ENCODE peak calls at places on chromosome 5, in four cellular contexts. Q, M, W and E are unnamed samples.

GRCh38 chr5:29077451-29077850 is 2039.1 kb upstream of the CDH9 start:
- DNase-seq in Q (no peak), M (peak), W (no peak), E (no peak)

GRCh38 chr5:83404182-83404712 is 67.3 kb upstream of the VCAN start:
- DNase-seq in M (peak), W (peak), Q (no peak), E (no peak)

GRCh38 chr5:169302046-169302445 is 1.1 kb upstream of the SLIT3 start:
- DNase-seq in Q (no peak), W (no peak), M (no peak), E (no peak)

GRCh38 chr5:18799482-18800128 is 1165.3 kb downstream of the TAF11L14 start:
- DNase-seq in W (no peak), Q (no peak), M (peak), E (no peak)

GRCh38 chr5:33167541-33167940 is 273.2 kb upstream of the TARS1 start:
- DNase-seq in M (no peak), Q (no peak), W (no peak), E (no peak)

GRCh38 chr5:178340187-178340586 is 107.6 kb upstream of the PHYKPL start:
- DNase-seq in Q (no peak), W (no peak), M (no peak), E (no peak)

GRCh38 chr5:173884402-173885053 is 3.6 kb upstream of the CPEB4 start:
- DNase-seq in Q (no peak), W (no peak), M (no peak), E (no peak)

GRCh38 chr5:72106922-72107873 is at the start of gene MAP1B:
- DNase-seq in Q (peak), M (peak), W (peak), E (peak)

GRCh38 chr5:118007262-118007661 is 981.1 kb downstream of the DTWD2 start:
- DNase-seq in Q (peak), M (peak), W (no peak), E (no peak)

GRCh38 chr5:140004174-140004573 is 38.9 kb downstream of the NRG2 start:
- DNase-seq in W (no peak), Q (no peak), M (no peak), E (no peak)

GRCh38 chr5:110899566-110900412 is 161.0 kb downstream of the SLC25A46 start:
- DNase-seq in Q (peak), W (no peak), M (peak), E (no peak)

GRCh38 chr5:15383469-15383868 is 116.5 kb upstream of the FBXL7 start:
- DNase-seq in Q (peak), W (no peak), M (peak), E (no peak)

GRCh38 chr5:133938039-133938821 is 30.2 kb downstream of the C5orf15 start:
- DNase-seq in Q (no peak), W (no peak), M (peak), E (no peak)

GRCh38 chr5:77356740-77357139 is 135.4 kb downstream of the WDR41 start:
- DNase-seq in Q (peak), W (no peak), M (peak), E (no peak)

GRCh38 chr5:74736759-74737158 is 30.2 kb downstream of the GFM2 start:
- DNase-seq in M (no peak), Q (no peak), W (no peak), E (no peak)

GRCh38 chr5:392431-392988 is 50.5 kb upstream of the EXOC3 start:
- DNase-seq in W (no peak), Q (peak), M (peak), E (peak)

GRCh38 chr5:179494774-179495173 is 55.6 kb upstream of the RUFY1 start:
- DNase-seq in W (no peak), Q (no peak), M (no peak), E (no peak)

GRCh38 chr5:149583394-149583793 is 2.1 kb downstream of the ARHGEF37 start:
- DNase-seq in M (no peak), W (no peak), Q (no peak), E (no peak)

GRCh38 chr5:79436224-79436623 is 77.7 kb downstream of the HOMER1 start:
- DNase-seq in Q (peak), M (peak), W (no peak), E (no peak)

GRCh38 chr5:171315386-171315891 is 6.4 kb downstream of the TLX3 start:
- DNase-seq in W (no peak), M (no peak), Q (no peak), E (peak)
- H2BK15ac ChIP-seq in W (no peak), M (no peak), Q (no peak), E (no peak)

GRCh38 chr5:160922311-160922710 is 70.3 kb upstream of the ATP10B start:
- DNase-seq in W (no peak), M (no peak), Q (no peak), E (no peak)

GRCh38 chr5:160919610-160920009 is 67.6 kb upstream of the ATP10B start:
- DNase-seq in W (no peak), Q (no peak), M (no peak), E (no peak)

GRCh38 chr5:160923927-160924705 is 72.1 kb upstream of the ATP10B start:
- DNase-seq in Q (no peak), W (no peak), M (peak), E (peak)

GRCh38 chr5:160923431-160923830 is 71.4 kb upstream of the ATP10B start:
- DNase-seq in W (no peak), M (no peak), Q (no peak), E (no peak)

GRCh38 chr5:160921714-160922285 is 69.8 kb upstream of the ATP10B start:
- DNase-seq in Q (no peak), M (no peak), W (no peak), E (no peak)
- H2BK15ac ChIP-seq in Q (no peak), M (no peak), W (no peak), E (no peak)

GRCh38 chr5:175840050-175840841 is 31.1 kb upstream of the CPLX2 start:
- DNase-seq in M (peak), W (no peak), Q (peak), E (no peak)
- H2BK15ac ChIP-seq in M (no peak), W (no peak), Q (no peak), E (no peak)

DNA sequence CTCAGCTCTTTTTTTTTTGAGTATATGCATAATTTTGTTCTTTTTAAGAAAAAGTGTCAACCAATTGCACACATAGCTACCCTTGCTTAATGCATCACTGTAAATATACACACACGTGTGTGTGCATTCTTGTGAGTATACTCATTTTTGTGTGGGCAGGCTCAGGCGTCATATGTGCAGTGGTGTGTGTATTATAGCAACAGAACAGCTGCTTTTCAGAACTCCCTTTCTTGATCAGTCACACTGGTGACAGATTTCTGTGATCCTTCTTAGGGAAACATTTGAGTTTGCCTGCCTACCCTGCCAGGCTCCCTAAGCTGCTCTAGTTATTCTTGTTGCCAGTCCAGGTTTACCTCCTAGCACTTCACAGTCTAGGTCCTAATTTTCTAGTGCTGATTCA is 287.0 kb upstream of the SEMA6A start:
- DNase-seq in W (no peak), Q (no peak), M (no peak), E (no peak)
- H2BK15ac ChIP-seq in W (no peak), Q (no peak), M (no peak), E (no peak)